ENCODE peak calls at places on chromosome 4, in five cellular contexts. Z, Q, Y, S and N are unnamed samples.

GRCh38 chr4:84792366-84793301 is 173.9 kb downstream of the WDFY3 start:
- DNase-seq in S (no peak), Z (no peak), Y (no peak), Q (no peak), N (no peak)

GRCh38 chr4:6465985-6466384 is 6.4 kb downstream of the PPP2R2C start:
- DNase-seq in S (no peak), Q (no peak), Z (no peak), Y (no peak), N (no peak)

GRCh38 chr4:104860227-104861123 is 286.2 kb upstream of the TET2 start:
- DNase-seq in S (no peak), Q (peak; percentile 84), Y (no peak), Z (peak; percentile 60), N (peak; percentile 81)

GRCh38 chr4:26873391-26874026 is 12.9 kb downstream of the STIM2 start:
- DNase-seq in Z (no peak), Q (no peak), S (no peak), Y (peak; percentile 43), N (no peak)

GRCh38 chr4:16136321-16136720 is 52.5 kb upstream of the PROM1 start:
- DNase-seq in Y (no peak), Z (no peak), S (no peak), Q (no peak), N (peak; percentile 19)

GRCh38 chr4:124529131-124529530 is 183.4 kb downstream of the ANKRD50 start:
- DNase-seq in Q (no peak), Z (no peak), S (no peak), Y (no peak), N (no peak)

GRCh38 chr4:153467154-153467896 is 1.2 kb downstream of the TMEM131L start:
- DNase-seq in Z (no peak), Q (no peak), Y (peak; percentile 51), S (peak; percentile 70), N (no peak)

GRCh38 chr4:13539721-13540445 is 4.4 kb downstream of the NKX3-2 start:
- DNase-seq in Z (no peak), Q (no peak), Y (peak; percentile 16), S (no peak), N (no peak)

GRCh38 chr4:5371415-5372190 is 320.3 kb downstream of the STK32B start:
- DNase-seq in Z (no peak), Q (no peak), S (no peak), Y (no peak), N (no peak)

GRCh38 chr4:26058537-26058936 is 144.5 kb downstream of the SMIM20 start:
- DNase-seq in Z (no peak), S (peak; percentile 65), Q (no peak), Y (no peak), N (no peak)

GRCh38 chr4:38673109-38673978 is 9.3 kb downstream of the KLF3 start:
- DNase-seq in Y (no peak), S (peak; percentile 89), Q (no peak), Z (no peak), N (no peak)

GRCh38 chr4:101200561-101200960 is 146.8 kb downstream of the PPP3CA start:
- DNase-seq in S (no peak), Y (no peak), Z (no peak), Q (peak; percentile 93), N (peak; percentile 95)

GRCh38 chr4:182770969-182771330 is 146.2 kb downstream of the DCTD start:
- DNase-seq in S (no peak), Q (peak; percentile 48), Z (no peak), Y (no peak), N (peak; percentile 80)

GRCh38 chr4:48268956-48269860 is at the start of gene TEC:
- DNase-seq in S (peak; percentile 82), Q (no peak), Y (no peak), Z (peak; percentile 52), N (peak; percentile 15)

GRCh38 chr4:157075811-157076577 is at the start of gene GLRB:
- DNase-seq in Q (no peak), S (peak; percentile 60), Z (peak; percentile 51), Y (no peak), N (peak; percentile 5)

GRCh38 chr4:45294464-45294863 is 568.1 kb upstream of the GNPDA2 start:
- DNase-seq in S (no peak), Y (no peak), Z (no peak), Q (no peak), N (no peak)